ENCODE peak calls at places on chromosomes 12 and 14, in four cellular contexts. One of them, this sample, is unnamed.

GRCh38 chr14:53715390-53715730 is 241.3 kb downstream of the BMP4 start:
- DNase-seq in activated gamma-delta T cell treated with Interleukin-2 at 50 U/mL for 16 hours: no peak
- DNase-seq in omental fat pad: no peak
- DNase-seq in AG09319: no peak
- DNase-seq in this sample: no peak

GRCh38 chr12:108502922-108503321 is 12.2 kb upstream of the FICD start:
- DNase-seq in activated gamma-delta T cell treated with Interleukin-2 at 50 U/mL for 16 hours: no peak
- DNase-seq in omental fat pad: no peak
- DNase-seq in AG09319: no peak
- DNase-seq in this sample: no peak

GRCh38 chr14:101408077-101408831 is 153.0 kb upstream of the DIO3 start:
- DNase-seq in activated gamma-delta T cell treated with Interleukin-2 at 50 U/mL for 16 hours: no peak
- DNase-seq in omental fat pad: no peak
- DNase-seq in AG09319: peak
- DNase-seq in this sample: no peak

GRCh38 chr12:51326762-51327439 is 2.9 kb upstream of the BIN2 start:
- DNase-seq in activated gamma-delta T cell treated with Interleukin-2 at 50 U/mL for 16 hours: no peak
- DNase-seq in omental fat pad: no peak
- DNase-seq in AG09319: no peak
- DNase-seq in this sample: peak

GRCh38 chr14:59055439-59056045 is 132.9 kb upstream of the DAAM1 start:
- DNase-seq in activated gamma-delta T cell treated with Interleukin-2 at 50 U/mL for 16 hours: peak
- DNase-seq in omental fat pad: no peak
- DNase-seq in AG09319: peak
- DNase-seq in this sample: no peak

GRCh38 chr12:29238822-29239291 is 89.8 kb downstream of the FAR2 start:
- DNase-seq in activated gamma-delta T cell treated with Interleukin-2 at 50 U/mL for 16 hours: no peak
- DNase-seq in omental fat pad: no peak
- DNase-seq in AG09319: no peak
- DNase-seq in this sample: no peak

GRCh38 chr12:112297188-112297587 is 85.0 kb downstream of the HECTD4 start:
- DNase-seq in activated gamma-delta T cell treated with Interleukin-2 at 50 U/mL for 16 hours: no peak
- DNase-seq in omental fat pad: no peak
- DNase-seq in AG09319: no peak
- DNase-seq in this sample: no peak

GRCh38 chr12:121218588-121219352 is 8.8 kb downstream of the P2RX4 start:
- DNase-seq in activated gamma-delta T cell treated with Interleukin-2 at 50 U/mL for 16 hours: no peak
- DNase-seq in omental fat pad: no peak
- DNase-seq in AG09319: no peak
- DNase-seq in this sample: no peak

GRCh38 chr12:107405436-107405835 is 280.2 kb upstream of the PWP1 start:
- DNase-seq in activated gamma-delta T cell treated with Interleukin-2 at 50 U/mL for 16 hours: no peak
- DNase-seq in omental fat pad: no peak
- DNase-seq in AG09319: no peak
- DNase-seq in this sample: no peak

GRCh38 chr12:69066420-69067373 is 133.7 kb upstream of the CPM start:
- DNase-seq in activated gamma-delta T cell treated with Interleukin-2 at 50 U/mL for 16 hours: no peak
- DNase-seq in omental fat pad: no peak
- DNase-seq in AG09319: no peak
- DNase-seq in this sample: no peak

GRCh38 chr12:1592444-1593231 is 1.7 kb downstream of the FBXL14 start:
- DNase-seq in activated gamma-delta T cell treated with Interleukin-2 at 50 U/mL for 16 hours: peak
- DNase-seq in omental fat pad: peak
- DNase-seq in AG09319: no peak
- DNase-seq in this sample: peak

GRCh38 chr12:31687101-31687527 is 27.6 kb downstream of the ETFBKMT start:
- DNase-seq in activated gamma-delta T cell treated with Interleukin-2 at 50 U/mL for 16 hours: no peak
- DNase-seq in omental fat pad: no peak
- DNase-seq in AG09319: no peak
- DNase-seq in this sample: no peak

GRCh38 chr12:108425238-108425795 is 86.2 kb upstream of the CMKLR1 start:
- DNase-seq in activated gamma-delta T cell treated with Interleukin-2 at 50 U/mL for 16 hours: no peak
- DNase-seq in omental fat pad: no peak
- DNase-seq in AG09319: no peak
- DNase-seq in this sample: no peak

GRCh38 chr12:131452444-131452860 is 258.4 kb upstream of the SFSWAP start:
- DNase-seq in activated gamma-delta T cell treated with Interleukin-2 at 50 U/mL for 16 hours: no peak
- DNase-seq in omental fat pad: no peak
- DNase-seq in AG09319: no peak
- DNase-seq in this sample: no peak

GRCh38 chr12:94644141-94644575 is 6.2 kb downstream of the TMCC3 start:
- DNase-seq in activated gamma-delta T cell treated with Interleukin-2 at 50 U/mL for 16 hours: no peak
- DNase-seq in omental fat pad: no peak
- DNase-seq in AG09319: no peak
- DNase-seq in this sample: peak

GRCh38 chr14:94921870-94922585 is 152.1 kb upstream of the GSC start:
- DNase-seq in activated gamma-delta T cell treated with Interleukin-2 at 50 U/mL for 16 hours: no peak
- DNase-seq in omental fat pad: no peak
- DNase-seq in AG09319: no peak
- DNase-seq in this sample: no peak

GRCh38 chr14:58899317-58899713 is 261.6 kb downstream of the DACT1 start:
- DNase-seq in activated gamma-delta T cell treated with Interleukin-2 at 50 U/mL for 16 hours: no peak
- DNase-seq in omental fat pad: no peak
- DNase-seq in AG09319: no peak
- DNase-seq in this sample: no peak

GRCh38 chr12:119020377-119021360 is 39.3 kb downstream of the SRRM4 start:
- DNase-seq in activated gamma-delta T cell treated with Interleukin-2 at 50 U/mL for 16 hours: no peak
- DNase-seq in omental fat pad: no peak
- DNase-seq in AG09319: no peak
- DNase-seq in this sample: no peak

GRCh38 chr12:11765817-11766794 is 116.6 kb downstream of the ETV6 start:
- DNase-seq in activated gamma-delta T cell treated with Interleukin-2 at 50 U/mL for 16 hours: no peak
- DNase-seq in omental fat pad: no peak
- DNase-seq in AG09319: no peak
- DNase-seq in this sample: no peak

GRCh38 chr14:50659327-50659974 is 8.7 kb downstream of the SAV1 start:
- DNase-seq in activated gamma-delta T cell treated with Interleukin-2 at 50 U/mL for 16 hours: no peak
- DNase-seq in omental fat pad: no peak
- DNase-seq in AG09319: no peak
- DNase-seq in this sample: no peak

GRCh38 chr12:111424189-111424792 is 18.6 kb downstream of the SH2B3 start:
- DNase-seq in activated gamma-delta T cell treated with Interleukin-2 at 50 U/mL for 16 hours: no peak
- DNase-seq in omental fat pad: no peak
- DNase-seq in AG09319: no peak
- DNase-seq in this sample: no peak

GRCh38 chr12:105204916-105205315 is 31.1 kb downstream of the APPL2 start:
- DNase-seq in activated gamma-delta T cell treated with Interleukin-2 at 50 U/mL for 16 hours: no peak
- DNase-seq in omental fat pad: no peak
- DNase-seq in AG09319: no peak
- DNase-seq in this sample: no peak

GRCh38 chr12:132486168-132486567 is 3.8 kb upstream of the FBRSL1 start:
- DNase-seq in activated gamma-delta T cell treated with Interleukin-2 at 50 U/mL for 16 hours: no peak
- DNase-seq in omental fat pad: no peak
- DNase-seq in AG09319: no peak
- DNase-seq in this sample: no peak

GRCh38 chr12:56333197-56333678 is 562 bp downstream of the PAN2 start:
- DNase-seq in activated gamma-delta T cell treated with Interleukin-2 at 50 U/mL for 16 hours: no peak
- DNase-seq in omental fat pad: no peak
- DNase-seq in AG09319: no peak
- DNase-seq in this sample: no peak

GRCh38 chr12:75020068-75020557 is 189.5 kb downstream of the KCNC2 start:
- DNase-seq in activated gamma-delta T cell treated with Interleukin-2 at 50 U/mL for 16 hours: no peak
- DNase-seq in omental fat pad: no peak
- DNase-seq in AG09319: no peak
- DNase-seq in this sample: no peak

GRCh38 chr12:42590324-42590934 is 883 bp upstream of the PRICKLE1 start:
- DNase-seq in activated gamma-delta T cell treated with Interleukin-2 at 50 U/mL for 16 hours: no peak
- DNase-seq in omental fat pad: no peak
- DNase-seq in AG09319: no peak
- DNase-seq in this sample: no peak